ENCODE peak calls at places on chromosome 3, in five cellular contexts. M is PC-3, P is K562, Z is SK-N-SH, O is IMR-90. F is an unnamed sample.

GRCh38 chr3:58043933-58044332 is 35.7 kb downstream of the FLNB start:
- DNase-seq in P (no peak), Z (no peak), O (peak; percentile 53), M (peak; percentile 49), F (no peak)

GRCh38 chr3:192487032-192487431 is 240.3 kb downstream of the FGF12 start:
- DNase-seq in O (no peak), M (no peak), Z (no peak), P (no peak), F (no peak)

GRCh38 chr3:183812746-183813445 is 12.5 kb downstream of the MAP6D1 start:
- DNase-seq in Z (no peak), O (no peak), P (no peak), M (no peak), F (peak; percentile 42)

GRCh38 chr3:120497813-120498212 is 47.0 kb upstream of the FSTL1 start:
- DNase-seq in Z (no peak), P (no peak), O (peak; percentile 27), M (no peak), F (no peak)

GRCh38 chr3:64892664-64893309 is 205.0 kb upstream of the ADAMTS9 start:
- DNase-seq in M (no peak), Z (no peak), O (no peak), P (peak; percentile 25), F (no peak)

GRCh38 chr3:23992051-23992628 is 47.1 kb downstream of the NR1D2 start:
- DNase-seq in M (peak; percentile 14), P (no peak), O (peak; percentile 55), Z (peak; percentile 55), F (no peak)

GRCh38 chr3:43870110-43870509 is 179.4 kb downstream of the ABHD5 start:
- DNase-seq in P (no peak), M (peak; percentile 93), O (peak; percentile 69), Z (no peak), F (no peak)

GRCh38 chr3:10716964-10717363 is 99.1 kb upstream of the SLC6A11 start:
- DNase-seq in P (no peak), Z (no peak), O (no peak), M (no peak), F (no peak)

GRCh38 chr3:197356741-197357140 is 58.3 kb upstream of the DLG1 start:
- DNase-seq in Z (no peak), M (no peak), O (no peak), P (no peak), F (no peak)

GRCh38 chr3:12892840-12893189 is 51.5 kb upstream of the RPL32 start:
- DNase-seq in Z (no peak), P (no peak), M (no peak), O (no peak), F (no peak)

GRCh38 chr3:12890610-12891390 is 49.4 kb upstream of the RPL32 start:
- DNase-seq in O (no peak), Z (no peak), P (no peak), M (peak; percentile 58), F (no peak)

GRCh38 chr3:12891985-12892839 is 50.8 kb upstream of the RPL32 start:
- DNase-seq in O (peak; percentile 66), Z (peak; percentile 80), P (peak; percentile 74), M (peak; percentile 78), F (no peak)

GRCh38 chr3:12893247-12893646 is 51.9 kb upstream of the RPL32 start:
- DNase-seq in M (peak; percentile 19), O (no peak), Z (no peak), P (no peak), F (no peak)

DNA sequence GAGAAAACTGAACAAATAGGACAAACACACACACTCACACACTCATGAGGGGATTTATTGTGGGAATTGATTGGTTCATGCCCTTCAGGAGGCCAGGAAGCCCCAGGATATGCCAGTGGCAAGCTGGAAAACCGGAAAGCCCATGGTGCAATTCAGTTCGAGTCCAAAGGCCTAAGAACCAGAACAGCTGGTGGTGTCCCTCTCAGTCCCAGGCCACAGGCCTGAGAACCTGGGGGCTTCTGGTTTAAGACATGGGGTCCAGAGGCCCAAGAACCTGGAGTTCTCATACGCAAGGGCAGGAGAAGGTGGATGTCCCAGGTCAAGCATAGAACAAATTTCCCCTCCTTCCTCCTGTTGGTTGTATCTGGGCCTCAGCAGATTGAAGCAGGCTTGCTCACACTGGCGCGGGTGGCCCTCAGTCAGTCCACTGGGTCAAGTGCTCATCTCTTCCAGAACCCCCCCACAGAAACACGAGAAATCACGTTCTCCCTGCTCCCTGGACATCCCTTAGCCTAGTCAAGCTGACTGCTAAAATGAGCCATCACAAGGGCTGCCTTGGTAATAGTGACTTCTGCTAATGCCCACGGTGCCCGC is 50.1 kb upstream of the RPL32 start:
- DNase-seq in M (peak; percentile 12), P (no peak), O (no peak), Z (no peak), F (no peak)
- H3K4me3 ChIP-seq in M (peak overlapping the region; percentile 50), P (no peak overlapping the region), O (no peak overlapping the region), Z (peak overlapping the region; percentile 21), F (no peak overlapping the region)

GRCh38 chr3:141371882-141372281 is 3.6 kb downstream of the ZBTB38 start:
- DNase-seq in M (no peak), P (no peak), Z (no peak), O (no peak), F (no peak)
- H3K4me2 ChIP-seq in M (no peak overlapping the region), P (no peak overlapping the region), Z (no peak overlapping the region), O (no peak overlapping the region), F (no peak overlapping the region)

GRCh38 chr3:128491071-128491899 is 1.7 kb downstream of the GATA2 start:
- DNase-seq in Z (no peak), M (peak; percentile 30), O (no peak), P (no peak), F (no peak)
- H2AFZ ChIP-seq in Z (no peak overlapping the region), M (peak overlapping the region; percentile 51), O (no peak overlapping the region), P (no peak overlapping the region), F (no peak overlapping the region)

GRCh38 chr3:149375164-149375823 is 2.2 kb downstream of the TM4SF1 start:
- DNase-seq in P (no peak), Z (no peak), M (peak; percentile 46), O (peak; percentile 49), F (no peak)
- H3K4me3 ChIP-seq in P (no peak overlapping the region), Z (peak overlapping the region; percentile 50), M (peak overlapping the region; percentile 90), O (peak overlapping the region; percentile 54), F (peak overlapping the region; percentile 45)

DNA sequence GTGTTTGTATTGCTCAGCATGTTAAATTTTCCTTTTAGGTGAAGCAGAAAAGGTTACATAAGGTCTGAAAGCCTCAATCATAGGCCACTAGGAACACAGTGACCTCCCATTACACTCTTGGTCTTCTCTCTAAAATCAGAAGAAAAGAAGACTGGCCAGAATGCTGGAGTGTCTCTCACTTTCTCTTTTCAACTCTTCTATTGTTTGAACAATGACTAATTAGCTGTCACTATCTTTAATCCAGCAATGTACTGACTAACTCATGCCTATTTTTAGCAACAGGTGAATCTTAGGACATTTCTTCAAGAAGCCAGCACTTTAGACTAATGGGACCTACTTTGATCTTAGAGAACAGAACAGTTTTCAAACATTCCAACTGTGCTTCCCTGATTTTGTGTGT is 142.8 kb downstream of the TGFBR2 start:
- DNase-seq in O (no peak), Z (no peak), P (no peak), M (peak; percentile 70), F (no peak)
- H3K4me2 ChIP-seq in O (no peak overlapping the region), Z (no peak overlapping the region), P (no peak overlapping the region), M (peak overlapping the region; percentile 45), F (no peak overlapping the region)